ENCODE peak calls at places on chromosomes 16 and 17, in ten cellular contexts. W is CD8-positive, alpha-beta T cell; V is spleen; Y is hepatocyte; X is IMR-90; U is prostate gland; Z is cardiac muscle cell; N is cardiac fibroblast; B is heart right ventricle; I is astrocyte of the spinal cord. T is an unnamed sample.

GRCh38 chr17:1554751-1555617 is 7.6 kb downstream of the PITPNA start:
- DNase-seq in W (no peak), V (peak; percentile 54), Y (no peak), X (no peak), U (no peak), Z (no peak), N (no peak), B (no peak), I (no peak), T (no peak)

GRCh38 chr17:18185391-18185790 is 1.8 kb downstream of the ALKBH5 start:
- DNase-seq in W (no peak), V (no peak), Y (no peak), X (peak; percentile 43), U (no peak), Z (peak; percentile 64), N (peak; percentile 59), B (no peak), I (peak; percentile 22), T (no peak)

GRCh38 chr16:30457743-30458560 is 12.3 kb upstream of the SEPHS2 start:
- DNase-seq in W (no peak), V (no peak), Y (no peak), X (no peak), U (no peak), Z (no peak), N (no peak), B (no peak), I (no peak), T (no peak)

GRCh38 chr16:79876332-79876730 is 275.8 kb upstream of the MAF start:
- DNase-seq in W (no peak), V (no peak), Y (no peak), X (no peak), U (no peak), Z (no peak), N (no peak), B (no peak), I (no peak), T (no peak)

GRCh38 chr16:425740-426114 is 278 bp downstream of the RAB11FIP3 start:
- DNase-seq in W (no peak), V (no peak), Y (peak; percentile 58), X (no peak), U (no peak), Z (peak; percentile 47), N (no peak), B (no peak), I (no peak), T (no peak)

GRCh38 chr16:11972128-11972527 is 4.4 kb upstream of the SNX29 start:
- DNase-seq in W (no peak), V (no peak), Y (no peak), X (no peak), U (no peak), Z (no peak), N (no peak), B (no peak), I (no peak), T (no peak)

GRCh38 chr16:4263504-4264436 is 9.1 kb downstream of the TFAP4 start:
- DNase-seq in W (no peak), V (peak; percentile 82), Y (peak; percentile 86), X (peak; percentile 86), U (no peak), Z (peak; percentile 84), N (peak; percentile 96), B (peak; percentile 81), I (peak; percentile 78), T (no peak)

GRCh38 chr16:72876981-72877373 is 171.0 kb downstream of the ZFHX3 start:
- DNase-seq in W (no peak), V (no peak), Y (no peak), X (no peak), U (no peak), Z (no peak), N (no peak), B (no peak), I (peak; percentile 40), T (no peak)

GRCh38 chr16:12455287-12455798 is 348.3 kb downstream of the CPPED1 start:
- DNase-seq in W (peak; percentile 25), V (peak; percentile 91), Y (peak; percentile 86), X (peak; percentile 55), U (peak; percentile 42), Z (peak; percentile 80), N (peak; percentile 66), B (peak; percentile 40), I (peak; percentile 67), T (no peak)

GRCh38 chr16:2673066-2673999 is 9.0 kb upstream of the KCTD5 start:
- DNase-seq in W (peak; percentile 92), V (peak; percentile 99), Y (peak; percentile 98), X (peak; percentile 87), U (peak; percentile 94), Z (peak; percentile 99), N (peak; percentile 97), B (peak; percentile 95), I (peak; percentile 96), T (peak; percentile 78)

GRCh38 chr16:11118479-11118878 is 137.5 kb downstream of the SOCS1 start:
- DNase-seq in W (no peak), V (no peak), Y (no peak), X (peak; percentile 58), U (no peak), Z (no peak), N (no peak), B (no peak), I (peak; percentile 61), T (no peak)

GRCh38 chr17:21029032-21029431 is 13.8 kb downstream of the USP22 start:
- DNase-seq in W (no peak), V (no peak), Y (peak; percentile 43), X (peak; percentile 84), U (no peak), Z (no peak), N (peak; percentile 66), B (no peak), I (peak; percentile 59), T (no peak)

GRCh38 chr16:81401035-81401950 is 43.3 kb upstream of the CMIP start:
- DNase-seq in W (no peak), V (no peak), Y (no peak), X (peak; percentile 62), U (peak; percentile 13), Z (no peak), N (peak; percentile 82), B (peak; percentile 60), I (no peak), T (no peak)

GRCh38 chr17:53837131-53837530 is 14.4 kb downstream of the KIF2B start:
- DNase-seq in W (no peak), V (no peak), Y (no peak), X (no peak), U (no peak), Z (no peak), N (no peak), B (no peak), I (peak; percentile 18), T (no peak)

GRCh38 chr16:8818499-8819270 is 21.0 kb downstream of the PMM2 start:
- DNase-seq in W (no peak), V (no peak), Y (no peak), X (no peak), U (no peak), Z (no peak), N (no peak), B (no peak), I (no peak), T (peak; percentile 60)

GRCh38 chr16:88896238-88897065 is 30.0 kb upstream of the PABPN1L start:
- DNase-seq in W (no peak), V (no peak), Y (no peak), X (no peak), U (no peak), Z (no peak), N (no peak), B (no peak), I (no peak), T (no peak)

GRCh38 chr17:7019839-7020519 is 2.9 kb upstream of the BCL6B start:
- DNase-seq in W (no peak), V (peak; percentile 77), Y (peak; percentile 49), X (peak; percentile 23), U (no peak), Z (peak; percentile 76), N (peak; percentile 66), B (peak; percentile 74), I (peak; percentile 61), T (no peak)

GRCh38 chr16:65142276-65142675 is 20.4 kb upstream of the CDH11 start:
- DNase-seq in W (no peak), V (no peak), Y (no peak), X (peak; percentile 16), U (no peak), Z (no peak), N (no peak), B (no peak), I (no peak), T (no peak)

GRCh38 chr17:34154916-34155730 is 100.0 kb upstream of the CCL2 start:
- DNase-seq in W (no peak), V (no peak), Y (no peak), X (no peak), U (no peak), Z (no peak), N (no peak), B (no peak), I (no peak), T (peak; percentile 71)
- H3K4me3 ChIP-seq in W (no peak overlapping the region), V (no peak overlapping the region), Y (no peak overlapping the region), X (no peak overlapping the region), U (no peak overlapping the region), Z (no peak overlapping the region), N (no peak overlapping the region), B (no peak overlapping the region), I (no peak overlapping the region), T (peak overlapping the region; percentile 33)

DNA sequence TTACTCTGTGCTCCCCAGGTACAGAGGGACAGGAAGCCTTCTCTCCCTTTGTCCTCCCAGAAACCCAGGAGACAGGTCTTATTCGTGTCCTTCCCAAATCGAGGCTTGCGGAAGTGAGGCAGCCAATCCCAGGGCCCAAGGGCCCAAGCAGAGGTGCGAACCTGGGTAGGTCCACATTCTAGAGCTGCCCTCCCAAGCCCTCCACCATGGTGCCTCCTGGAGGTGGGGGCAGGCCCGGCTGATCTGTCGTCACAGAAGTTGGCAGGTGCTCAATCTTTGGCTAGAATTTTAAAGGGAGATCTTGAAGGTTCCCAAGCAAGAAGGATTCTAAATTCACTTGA is 21.5 kb downstream of the MRC2 start:
- DNase-seq in W (no peak), V (no peak), Y (no peak), X (no peak), U (no peak), Z (no peak), N (no peak), B (no peak), I (no peak), T (no peak)
- H3K4me3 ChIP-seq in W (no peak overlapping the region), V (no peak overlapping the region), Y (no peak overlapping the region), X (no peak overlapping the region), U (no peak overlapping the region), Z (no peak overlapping the region), N (no peak overlapping the region), B (no peak overlapping the region), I (no peak overlapping the region), T (no peak overlapping the region)

DNA sequence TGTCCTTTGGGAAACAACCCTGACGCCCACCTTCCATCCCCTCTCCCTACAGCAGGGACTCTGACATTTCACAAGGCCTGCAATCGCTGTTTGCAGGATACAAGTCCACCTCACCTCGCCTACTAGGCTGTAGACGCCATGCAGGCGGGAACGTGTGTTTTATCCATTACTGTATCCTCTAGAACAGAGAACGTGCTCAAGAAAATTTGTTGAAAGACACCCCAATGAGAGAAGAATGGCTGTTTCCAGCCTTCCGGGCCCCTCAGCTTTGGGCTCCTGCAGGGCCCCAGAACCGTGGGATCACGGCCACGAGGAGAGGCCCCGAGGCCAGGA is 1.5 kb upstream of the TTYH2 start:
- DNase-seq in W (no peak), V (no peak), Y (no peak), X (no peak), U (no peak), Z (no peak), N (no peak), B (no peak), I (no peak), T (no peak)
- H3K4me3 ChIP-seq in W (peak overlapping the region; percentile 50), V (peak overlapping the region; percentile 75), Y (peak overlapping the region; percentile 56), X (peak overlapping the region; percentile 67), U (peak overlapping the region; percentile 44), Z (no peak overlapping the region), N (peak overlapping the region; percentile 60), B (peak overlapping the region; percentile 72), I (peak overlapping the region; percentile 59), T (no peak overlapping the region)

GRCh38 chr17:77096570-77097214 is 44.1 kb upstream of the SEC14L1 start:
- DNase-seq in W (no peak), V (no peak), Y (peak; percentile 55), X (peak; percentile 73), U (peak; percentile 43), Z (peak; percentile 18), N (peak; percentile 81), B (no peak), I (peak; percentile 60), T (no peak)
- H3K4me3 ChIP-seq in W (no peak overlapping the region), V (no peak overlapping the region), Y (no peak overlapping the region), X (no peak overlapping the region), U (no peak overlapping the region), Z (no peak overlapping the region), N (no peak overlapping the region), B (no peak overlapping the region), I (no peak overlapping the region), T (no peak overlapping the region)

T was measured in Jurkat, Clone E6-1.